ENCODE peak calls at places on chromosomes 2 and 18, in five cellular contexts. Q is non-pigmented ciliary epithelial cell; V is stimulated activated CD4-positive, alpha-beta T cell treated with anti-CD3 and anti-CD28 coated beads, Interleukin-1b, Interleukin-23, amount 100 ng/mL, for 4 hours; N is OCI-LY7; F is heart right ventricle. H is an unnamed sample.

GRCh38 chr2:79630060-79630459 is 117.2 kb downstream of the CTNNA2 start:
- DNase-seq in Q (no peak), V (no peak), N (no peak), F (no peak), H (no peak)

GRCh38 chr18:21450913-21451312 is 149.6 kb downstream of the ESCO1 start:
- DNase-seq in Q (no peak), V (no peak), N (no peak), F (no peak), H (no peak)

GRCh38 chr2:138707424-138708074 is 72.6 kb downstream of the NXPH2 start:
- DNase-seq in Q (peak), V (no peak), N (no peak), F (no peak), H (no peak)

GRCh38 chr2:190320696-190321095 is 1.1 kb upstream of the HIBCH start:
- DNase-seq in Q (no peak), V (no peak), N (no peak), F (no peak), H (peak)

GRCh38 chr2:231347081-231347480 is 48.4 kb upstream of the B3GNT7 start:
- DNase-seq in Q (no peak), V (no peak), N (no peak), F (no peak), H (no peak)

GRCh38 chr2:24122-24521 is 22.2 kb downstream of the FAM110C start:
- DNase-seq in Q (no peak), V (no peak), N (no peak), F (no peak), H (no peak)

GRCh38 chr2:85506768-85507181 is 32.2 kb upstream of the MAT2A start:
- DNase-seq in Q (no peak), V (no peak), N (no peak), F (no peak), H (no peak)

GRCh38 chr2:239344857-239345216 is 56.0 kb downstream of the HDAC4 start:
- DNase-seq in Q (no peak), V (no peak), N (no peak), F (no peak), H (no peak)

GRCh38 chr2:98909381-98910211 is 26.4 kb downstream of the CRACDL start:
- DNase-seq in Q (no peak), V (no peak), N (peak), F (peak), H (no peak)

GRCh38 chr2:162103443-162104009 is 29.5 kb upstream of the DPP4 start:
- DNase-seq in Q (no peak), V (no peak), N (no peak), F (no peak), H (no peak)

GRCh38 chr2:144513388-144514100 is 6.4 kb downstream of the ZEB2 start:
- DNase-seq in Q (no peak), V (no peak), N (no peak), F (no peak), H (no peak)

GRCh38 chr2:26922638-26923466 is 47.6 kb upstream of the MAPRE3 start:
- DNase-seq in Q (no peak), V (peak), N (peak), F (peak), H (no peak)

GRCh38 chr2:210577263-210578071 is 21.1 kb downstream of the CPS1 start:
- DNase-seq in Q (peak), V (no peak), N (peak), F (no peak), H (no peak)

GRCh38 chr2:173740639-173741038 is 224.5 kb downstream of the SP3 start:
- DNase-seq in Q (no peak), V (no peak), N (no peak), F (no peak), H (no peak)

GRCh38 chr18:23106575-23106974 is 28.7 kb upstream of the CABLES1 start:
- DNase-seq in Q (peak), V (no peak), N (no peak), F (no peak), H (no peak)

GRCh38 chr2:21836766-21837543 is 713.2 kb downstream of the TDRD15 start:
- DNase-seq in Q (peak), V (no peak), N (no peak), F (no peak), H (no peak)

GRCh38 chr2:159571540-159572260 is 44.6 kb downstream of the BAZ2B start:
- DNase-seq in Q (no peak), V (no peak), N (no peak), F (no peak), H (no peak)

GRCh38 chr2:188050716-188051115 is 241.0 kb upstream of the GULP1 start:
- DNase-seq in Q (no peak), V (no peak), N (no peak), F (no peak), H (no peak)

GRCh38 chr18:8605974-8606373 is 3.3 kb upstream of the RAB12 start:
- DNase-seq in Q (no peak), V (no peak), N (no peak), F (no peak), H (no peak)

GRCh38 chr2:227388537-227389011 is 825 bp upstream of the SCYGR1 start:
- DNase-seq in Q (peak), V (no peak), N (no peak), F (no peak), H (no peak)

GRCh38 chr2:239610457-239611221 is 209.8 kb upstream of the HDAC4 start:
- DNase-seq in Q (no peak), V (no peak), N (no peak), F (no peak), H (no peak)

GRCh38 chr2:218360453-218360852 is 3.8 kb downstream of the CATIP start:
- DNase-seq in Q (no peak), V (no peak), N (no peak), F (no peak), H (no peak)

GRCh38 chr2:45390433-45390832 is 220.6 kb downstream of the SRBD1 start:
- DNase-seq in Q (no peak), V (no peak), N (no peak), F (no peak), H (no peak)

GRCh38 chr2:192286093-192286701 is 91.5 kb upstream of the TMEFF2 start:
- DNase-seq in Q (peak), V (no peak), N (no peak), F (no peak), H (no peak)

GRCh38 chr2:65021709-65022108 is 32.5 kb downstream of the SLC1A4 start:
- DNase-seq in Q (no peak), V (no peak), N (no peak), F (no peak), H (no peak)

GRCh38 chr2:100630473-100630977 is 67.7 kb downstream of the PDCL3 start:
- DNase-seq in Q (no peak), V (no peak), N (no peak), F (no peak), H (no peak)

GRCh38 chr2:165796819-165797530 is 2.9 kb upstream of the GALNT3 start:
- DNase-seq in Q (no peak), V (no peak), N (no peak), F (no peak), H (no peak)

GRCh38 chr18:3213231-3214059 is 6.3 kb downstream of the MYOM1 start:
- DNase-seq in Q (no peak), V (no peak), N (peak), F (no peak), H (no peak)

GRCh38 chr2:74050153-74050552 is 65.4 kb downstream of the TET3 start:
- DNase-seq in Q (no peak), V (no peak), N (no peak), F (no peak), H (no peak)

GRCh38 chr2:1992280-1992679 is 248.0 kb upstream of the PXDN start:
- DNase-seq in Q (no peak), V (no peak), N (no peak), F (no peak), H (no peak)